ENCODE peak calls at places on chromosomes 11 and 22, in five cellular contexts. A is activated CD4-positive, alpha-beta T cell treated with anti-CD3 and anti-CD28 coated beads for 4 hours; N is stimulated activated naive B cell treated with anti-CD40 and anti-IgM and Interleukin-4, amounts not matched to agents 10 μg/mL and 1 μg/mL and 100 μg/mL, for 72 hours; D is astrocyte of the spinal cord; F is CD8-positive, alpha-beta T cell. J is an unnamed sample.

GRCh38 chr11:86802601-86803051 is 2.3 kb downstream of the PRSS23 start:
- DNase-seq in A (no peak), N (no peak), F (no peak), D (peak), J (no peak)

GRCh38 chr11:78040691-78041379 is 17.8 kb upstream of the KCTD14 start:
- DNase-seq in D (no peak), N (no peak), F (no peak), A (no peak), J (no peak)

GRCh38 chr11:22711880-22712279 is 45.5 kb downstream of the GAS2 start:
- DNase-seq in A (no peak), N (no peak), F (no peak), D (no peak), J (no peak)

GRCh38 chr11:68036141-68036716 is 2.6 kb upstream of the TCIRG1 start:
- DNase-seq in F (no peak), D (no peak), N (no peak), A (no peak), J (no peak)

GRCh38 chr11:34243620-34244493 is 114.0 kb downstream of the ABTB2 start:
- DNase-seq in D (peak), F (no peak), N (peak), A (peak), J (no peak)

GRCh38 chr11:44939673-44940072 is 11.0 kb downstream of the TP53I11 start:
- DNase-seq in F (no peak), A (no peak), N (no peak), D (no peak), J (no peak)

GRCh38 chr11:126012852-126013251 is 49.8 kb downstream of the CDON start:
- DNase-seq in F (no peak), A (no peak), D (no peak), N (no peak), J (no peak)

GRCh38 chr11:109320595-109320994 is 101.4 kb upstream of the C11orf87 start:
- DNase-seq in N (no peak), F (no peak), A (no peak), D (peak), J (no peak)

GRCh38 chr22:27668828-27669797 is 132.4 kb downstream of the MN1 start:
- DNase-seq in A (no peak), N (no peak), D (peak), F (no peak), J (no peak)

GRCh38 chr22:22895776-22896445 is 8.3 kb downstream of the IGLL5 start:
- DNase-seq in N (no peak), F (no peak), A (no peak), D (no peak), J (no peak)

GRCh38 chr22:33537059-33537458 is 383.2 kb downstream of the LARGE1 start:
- DNase-seq in N (no peak), D (no peak), F (no peak), A (no peak), J (no peak)

GRCh38 chr11:11691296-11692141 is 69.7 kb upstream of the GALNT18 start:
- DNase-seq in A (no peak), N (no peak), D (no peak), F (no peak), J (no peak)

GRCh38 chr11:112694813-112695212 is 266.4 kb upstream of the NCAM1 start:
- DNase-seq in D (no peak), A (no peak), F (no peak), N (no peak), J (no peak)

J was measured in midbrain.